ENCODE peak calls at places on chromosomes 13 and 19, in four cellular contexts. One of them, this sample, is unnamed.

GRCh38 chr19:38018694-38019426 is 111.9 kb downstream of the SIPA1L3 start:
- DNase-seq in lung: no peak
- DNase-seq in nucleus accumbens: no peak
- DNase-seq in activated CD4-positive, alpha-beta T cell treated with anti-CD3 and anti-CD28 coated beads, Interleukin-2, amount 50 U/mL, for 24 hours: no peak
- DNase-seq in this sample: no peak

GRCh38 chr19:32037998-32038732 is 307.2 kb upstream of the ZNF507 start:
- DNase-seq in lung: no peak
- DNase-seq in nucleus accumbens: no peak
- DNase-seq in activated CD4-positive, alpha-beta T cell treated with anti-CD3 and anti-CD28 coated beads, Interleukin-2, amount 50 U/mL, for 24 hours: no peak
- DNase-seq in this sample: no peak

GRCh38 chr19:48372904-48373303 is 8.7 kb downstream of the SYNGR4 start:
- DNase-seq in lung: no peak
- DNase-seq in nucleus accumbens: peak
- DNase-seq in activated CD4-positive, alpha-beta T cell treated with anti-CD3 and anti-CD28 coated beads, Interleukin-2, amount 50 U/mL, for 24 hours: no peak
- DNase-seq in this sample: no peak

GRCh38 chr19:19480688-19481087 is 34.7 kb downstream of the TSSK6 start:
- DNase-seq in lung: no peak
- DNase-seq in nucleus accumbens: no peak
- DNase-seq in activated CD4-positive, alpha-beta T cell treated with anti-CD3 and anti-CD28 coated beads, Interleukin-2, amount 50 U/mL, for 24 hours: no peak
- DNase-seq in this sample: no peak

GRCh38 chr13:107834717-107835116 is 380.6 kb downstream of the LIG4 start:
- DNase-seq in lung: no peak
- DNase-seq in nucleus accumbens: no peak
- DNase-seq in activated CD4-positive, alpha-beta T cell treated with anti-CD3 and anti-CD28 coated beads, Interleukin-2, amount 50 U/mL, for 24 hours: no peak
- DNase-seq in this sample: no peak

GRCh38 chr19:23460656-23461055 is 65.4 kb upstream of the ZNF91 start:
- DNase-seq in lung: no peak
- DNase-seq in nucleus accumbens: no peak
- DNase-seq in activated CD4-positive, alpha-beta T cell treated with anti-CD3 and anti-CD28 coated beads, Interleukin-2, amount 50 U/mL, for 24 hours: no peak
- DNase-seq in this sample: no peak

GRCh38 chr19:50870417-50871089 is 2.7 kb upstream of the KLK2 start:
- DNase-seq in lung: no peak
- DNase-seq in nucleus accumbens: no peak
- DNase-seq in activated CD4-positive, alpha-beta T cell treated with anti-CD3 and anti-CD28 coated beads, Interleukin-2, amount 50 U/mL, for 24 hours: no peak
- DNase-seq in this sample: no peak

GRCh38 chr19:34306213-34306661 is 51.9 kb downstream of the GARRE1 start:
- DNase-seq in lung: no peak
- DNase-seq in nucleus accumbens: no peak
- DNase-seq in activated CD4-positive, alpha-beta T cell treated with anti-CD3 and anti-CD28 coated beads, Interleukin-2, amount 50 U/mL, for 24 hours: no peak
- DNase-seq in this sample: no peak

GRCh38 chr13:29543230-29544215 is 52.0 kb downstream of the SLC7A1 start:
- DNase-seq in lung: no peak
- DNase-seq in nucleus accumbens: no peak
- DNase-seq in activated CD4-positive, alpha-beta T cell treated with anti-CD3 and anti-CD28 coated beads, Interleukin-2, amount 50 U/mL, for 24 hours: peak
- DNase-seq in this sample: no peak

GRCh38 chr13:113926951-113927660 is 46.8 kb downstream of the C13orf46 start:
- DNase-seq in lung: no peak
- DNase-seq in nucleus accumbens: no peak
- DNase-seq in activated CD4-positive, alpha-beta T cell treated with anti-CD3 and anti-CD28 coated beads, Interleukin-2, amount 50 U/mL, for 24 hours: no peak
- DNase-seq in this sample: peak

GRCh38 chr19:51691122-51692064 is 1.7 kb upstream of the SPACA6 start:
- DNase-seq in lung: no peak
- DNase-seq in nucleus accumbens: no peak
- DNase-seq in activated CD4-positive, alpha-beta T cell treated with anti-CD3 and anti-CD28 coated beads, Interleukin-2, amount 50 U/mL, for 24 hours: no peak
- DNase-seq in this sample: no peak

GRCh38 chr19:23512151-23512925 is 117.1 kb upstream of the ZNF91 start:
- DNase-seq in lung: no peak
- DNase-seq in nucleus accumbens: no peak
- DNase-seq in activated CD4-positive, alpha-beta T cell treated with anti-CD3 and anti-CD28 coated beads, Interleukin-2, amount 50 U/mL, for 24 hours: no peak
- DNase-seq in this sample: no peak

GRCh38 chr13:110560606-110561334 is 752 bp downstream of the RAB20 start:
- DNase-seq in lung: peak
- DNase-seq in nucleus accumbens: no peak
- DNase-seq in activated CD4-positive, alpha-beta T cell treated with anti-CD3 and anti-CD28 coated beads, Interleukin-2, amount 50 U/mL, for 24 hours: no peak
- DNase-seq in this sample: no peak

GRCh38 chr19:48837081-48837524 is 812 bp upstream of the HSD17B14 start:
- DNase-seq in lung: peak
- DNase-seq in nucleus accumbens: peak
- DNase-seq in activated CD4-positive, alpha-beta T cell treated with anti-CD3 and anti-CD28 coated beads, Interleukin-2, amount 50 U/mL, for 24 hours: peak
- DNase-seq in this sample: peak

GRCh38 chr13:73262862-73263627 is 204.2 kb downstream of the KLF5 start:
- DNase-seq in lung: no peak
- DNase-seq in nucleus accumbens: no peak
- DNase-seq in activated CD4-positive, alpha-beta T cell treated with anti-CD3 and anti-CD28 coated beads, Interleukin-2, amount 50 U/mL, for 24 hours: no peak
- DNase-seq in this sample: no peak

GRCh38 chr19:2341247-2341705 is 12.8 kb downstream of the SPPL2B start:
- DNase-seq in lung: no peak
- DNase-seq in nucleus accumbens: no peak
- DNase-seq in activated CD4-positive, alpha-beta T cell treated with anti-CD3 and anti-CD28 coated beads, Interleukin-2, amount 50 U/mL, for 24 hours: no peak
- DNase-seq in this sample: no peak

GRCh38 chr19:51702103-51702753 is 9.1 kb downstream of the SPACA6 start:
- DNase-seq in lung: peak
- DNase-seq in nucleus accumbens: peak
- DNase-seq in activated CD4-positive, alpha-beta T cell treated with anti-CD3 and anti-CD28 coated beads, Interleukin-2, amount 50 U/mL, for 24 hours: no peak
- DNase-seq in this sample: no peak

GRCh38 chr19:45515807-45516401 is 8.6 kb downstream of the VASP start:
- DNase-seq in lung: no peak
- DNase-seq in nucleus accumbens: no peak
- DNase-seq in activated CD4-positive, alpha-beta T cell treated with anti-CD3 and anti-CD28 coated beads, Interleukin-2, amount 50 U/mL, for 24 hours: no peak
- DNase-seq in this sample: no peak

GRCh38 chr19:10747271-10747670 is 29.4 kb downstream of the DNM2 start:
- DNase-seq in lung: no peak
- DNase-seq in nucleus accumbens: no peak
- DNase-seq in activated CD4-positive, alpha-beta T cell treated with anti-CD3 and anti-CD28 coated beads, Interleukin-2, amount 50 U/mL, for 24 hours: no peak
- DNase-seq in this sample: no peak

GRCh38 chr19:45177817-45178261 is at the start of gene TRAPPC6A:
- DNase-seq in lung: no peak
- DNase-seq in nucleus accumbens: no peak
- DNase-seq in activated CD4-positive, alpha-beta T cell treated with anti-CD3 and anti-CD28 coated beads, Interleukin-2, amount 50 U/mL, for 24 hours: no peak
- DNase-seq in this sample: no peak

GRCh38 chr19:54047626-54048025 is 16.1 kb downstream of the VSTM1 start:
- DNase-seq in lung: no peak
- DNase-seq in nucleus accumbens: no peak
- DNase-seq in activated CD4-positive, alpha-beta T cell treated with anti-CD3 and anti-CD28 coated beads, Interleukin-2, amount 50 U/mL, for 24 hours: no peak
- DNase-seq in this sample: no peak

GRCh38 chr13:96671073-96671472 is 323.2 kb downstream of the OXGR1 start:
- DNase-seq in lung: no peak
- DNase-seq in nucleus accumbens: no peak
- DNase-seq in activated CD4-positive, alpha-beta T cell treated with anti-CD3 and anti-CD28 coated beads, Interleukin-2, amount 50 U/mL, for 24 hours: no peak
- DNase-seq in this sample: no peak

GRCh38 chr13:99873832-99874430 is 97.6 kb downstream of the ZIC5 start:
- DNase-seq in lung: no peak
- DNase-seq in nucleus accumbens: no peak
- DNase-seq in activated CD4-positive, alpha-beta T cell treated with anti-CD3 and anti-CD28 coated beads, Interleukin-2, amount 50 U/mL, for 24 hours: no peak
- DNase-seq in this sample: no peak

GRCh38 chr19:48271531-48272151 is 1.8 kb downstream of the ZNF114 start:
- DNase-seq in lung: peak
- DNase-seq in nucleus accumbens: no peak
- DNase-seq in activated CD4-positive, alpha-beta T cell treated with anti-CD3 and anti-CD28 coated beads, Interleukin-2, amount 50 U/mL, for 24 hours: no peak
- DNase-seq in this sample: peak

GRCh38 chr13:48891586-48891985 is 84.1 kb upstream of the FNDC3A start:
- DNase-seq in lung: no peak
- DNase-seq in nucleus accumbens: no peak
- DNase-seq in activated CD4-positive, alpha-beta T cell treated with anti-CD3 and anti-CD28 coated beads, Interleukin-2, amount 50 U/mL, for 24 hours: no peak
- DNase-seq in this sample: no peak

GRCh38 chr19:3097442-3097871 is 3.3 kb downstream of the GNA11 start:
- DNase-seq in lung: no peak
- DNase-seq in nucleus accumbens: no peak
- DNase-seq in activated CD4-positive, alpha-beta T cell treated with anti-CD3 and anti-CD28 coated beads, Interleukin-2, amount 50 U/mL, for 24 hours: no peak
- DNase-seq in this sample: no peak

GRCh38 chr13:23372264-23372905 is 61.1 kb downstream of the SACS start:
- DNase-seq in lung: no peak
- DNase-seq in nucleus accumbens: no peak
- DNase-seq in activated CD4-positive, alpha-beta T cell treated with anti-CD3 and anti-CD28 coated beads, Interleukin-2, amount 50 U/mL, for 24 hours: no peak
- DNase-seq in this sample: no peak

GRCh38 chr13:102369303-102369702 is 32.5 kb downstream of the FGF14 start:
- DNase-seq in lung: no peak
- DNase-seq in nucleus accumbens: no peak
- DNase-seq in activated CD4-positive, alpha-beta T cell treated with anti-CD3 and anti-CD28 coated beads, Interleukin-2, amount 50 U/mL, for 24 hours: no peak
- DNase-seq in this sample: no peak

This sample was measured in type B pancreatic cell.